ENCODE peak calls at places on chromosomes 11 and 22, in five cellular contexts. One of them, this sample, is unnamed.

GRCh38 chr11:64762277-64762915 is 2.6 kb upstream of the PYGM start:
- DNase-seq in iris pigment epithelial cell: no peak
- DNase-seq in NCI-H748 treated with DMSO at 0.1 percent for 48 hours: no peak
- DNase-seq in hypothalamus: no peak
- DNase-seq in NCI-H1105 treated with DMSO at 0.1 percent for 48 hours: no peak
- DNase-seq in this sample: peak

GRCh38 chr22:24011735-24012068 is 598 bp downstream of the CABIN1 start:
- DNase-seq in NCI-H1105 treated with DMSO at 0.1 percent for 48 hours: peak
- DNase-seq in NCI-H748 treated with DMSO at 0.1 percent for 48 hours: peak
- DNase-seq in iris pigment epithelial cell: peak
- DNase-seq in hypothalamus: no peak
- DNase-seq in this sample: no peak

GRCh38 chr11:82846037-82846383 is 54.2 kb downstream of the PRCP start:
- DNase-seq in iris pigment epithelial cell: no peak
- DNase-seq in NCI-H748 treated with DMSO at 0.1 percent for 48 hours: no peak
- DNase-seq in NCI-H1105 treated with DMSO at 0.1 percent for 48 hours: no peak
- DNase-seq in hypothalamus: no peak
- DNase-seq in this sample: no peak

GRCh38 chr11:19382131-19382611 is 141.4 kb upstream of the E2F8 start:
- DNase-seq in iris pigment epithelial cell: no peak
- DNase-seq in hypothalamus: peak
- DNase-seq in NCI-H1105 treated with DMSO at 0.1 percent for 48 hours: no peak
- DNase-seq in NCI-H748 treated with DMSO at 0.1 percent for 48 hours: no peak
- DNase-seq in this sample: no peak

GRCh38 chr11:121557348-121557747 is 104.6 kb upstream of the SORL1-AS1 start:
- DNase-seq in hypothalamus: no peak
- DNase-seq in NCI-H1105 treated with DMSO at 0.1 percent for 48 hours: no peak
- DNase-seq in iris pigment epithelial cell: no peak
- DNase-seq in NCI-H748 treated with DMSO at 0.1 percent for 48 hours: no peak
- DNase-seq in this sample: no peak

GRCh38 chr11:15988693-15989231 is 367.6 kb downstream of the SOX6 start:
- DNase-seq in iris pigment epithelial cell: no peak
- DNase-seq in NCI-H1105 treated with DMSO at 0.1 percent for 48 hours: no peak
- DNase-seq in hypothalamus: no peak
- DNase-seq in NCI-H748 treated with DMSO at 0.1 percent for 48 hours: no peak
- DNase-seq in this sample: no peak

GRCh38 chr11:128685383-128686044 is 8.4 kb upstream of the FLI1 start:
- DNase-seq in hypothalamus: no peak
- DNase-seq in iris pigment epithelial cell: no peak
- DNase-seq in NCI-H748 treated with DMSO at 0.1 percent for 48 hours: no peak
- DNase-seq in NCI-H1105 treated with DMSO at 0.1 percent for 48 hours: no peak
- DNase-seq in this sample: no peak

GRCh38 chr11:68979931-68980775 is 633 bp downstream of the MRGPRD start:
- DNase-seq in NCI-H748 treated with DMSO at 0.1 percent for 48 hours: no peak
- DNase-seq in NCI-H1105 treated with DMSO at 0.1 percent for 48 hours: no peak
- DNase-seq in hypothalamus: no peak
- DNase-seq in iris pigment epithelial cell: no peak
- DNase-seq in this sample: no peak

GRCh38 chr11:1825039-1825740 is 9.6 kb upstream of the SYT8 start:
- DNase-seq in iris pigment epithelial cell: no peak
- DNase-seq in hypothalamus: no peak
- DNase-seq in NCI-H1105 treated with DMSO at 0.1 percent for 48 hours: no peak
- DNase-seq in NCI-H748 treated with DMSO at 0.1 percent for 48 hours: no peak
- DNase-seq in this sample: no peak

GRCh38 chr11:122717264-122717867 is 61.8 kb downstream of the UBASH3B start:
- DNase-seq in NCI-H1105 treated with DMSO at 0.1 percent for 48 hours: no peak
- DNase-seq in iris pigment epithelial cell: no peak
- DNase-seq in NCI-H748 treated with DMSO at 0.1 percent for 48 hours: no peak
- DNase-seq in hypothalamus: no peak
- DNase-seq in this sample: no peak

GRCh38 chr11:88292156-88292844 is 45.2 kb downstream of the CTSC start:
- DNase-seq in NCI-H748 treated with DMSO at 0.1 percent for 48 hours: no peak
- DNase-seq in NCI-H1105 treated with DMSO at 0.1 percent for 48 hours: peak
- DNase-seq in iris pigment epithelial cell: peak
- DNase-seq in hypothalamus: no peak
- DNase-seq in this sample: no peak

GRCh38 chr11:68398870-68399865 is 61.4 kb upstream of the PPP6R3 start:
- DNase-seq in hypothalamus: no peak
- DNase-seq in NCI-H1105 treated with DMSO at 0.1 percent for 48 hours: no peak
- DNase-seq in NCI-H748 treated with DMSO at 0.1 percent for 48 hours: no peak
- DNase-seq in iris pigment epithelial cell: no peak
- DNase-seq in this sample: no peak

GRCh38 chr11:84628871-84629625 is 998.1 kb downstream of the DLG2 start:
- DNase-seq in hypothalamus: no peak
- DNase-seq in NCI-H748 treated with DMSO at 0.1 percent for 48 hours: no peak
- DNase-seq in iris pigment epithelial cell: no peak
- DNase-seq in NCI-H1105 treated with DMSO at 0.1 percent for 48 hours: no peak
- DNase-seq in this sample: no peak

GRCh38 chr11:70582886-70583641 is 184.7 kb downstream of the CTTN start:
- DNase-seq in hypothalamus: no peak
- DNase-seq in iris pigment epithelial cell: no peak
- DNase-seq in NCI-H1105 treated with DMSO at 0.1 percent for 48 hours: no peak
- DNase-seq in NCI-H748 treated with DMSO at 0.1 percent for 48 hours: no peak
- DNase-seq in this sample: no peak

GRCh38 chr22:27240298-27240885 is 561.2 kb downstream of the MN1 start:
- DNase-seq in hypothalamus: no peak
- DNase-seq in NCI-H1105 treated with DMSO at 0.1 percent for 48 hours: no peak
- DNase-seq in NCI-H748 treated with DMSO at 0.1 percent for 48 hours: no peak
- DNase-seq in iris pigment epithelial cell: no peak
- DNase-seq in this sample: no peak

GRCh38 chr11:86632499-86633269 is 39.7 kb downstream of the ME3 start:
- DNase-seq in hypothalamus: no peak
- DNase-seq in NCI-H748 treated with DMSO at 0.1 percent for 48 hours: no peak
- DNase-seq in NCI-H1105 treated with DMSO at 0.1 percent for 48 hours: no peak
- DNase-seq in iris pigment epithelial cell: peak
- DNase-seq in this sample: no peak

GRCh38 chr11:9386086-9386485 is 1.6 kb downstream of the IPO7 start:
- DNase-seq in NCI-H748 treated with DMSO at 0.1 percent for 48 hours: no peak
- DNase-seq in NCI-H1105 treated with DMSO at 0.1 percent for 48 hours: no peak
- DNase-seq in hypothalamus: no peak
- DNase-seq in iris pigment epithelial cell: no peak
- DNase-seq in this sample: no peak

This sample was measured in C1 segment of cervical spinal cord.